ENCODE peak calls at places on chromosomes 16 and 17, in nine cellular contexts. L is B cell, E is A549, H is NCI-H226, W is HFFc6, D is cerebellar cortex, O is NCI-H524, M is keratinocyte, U is cardiac muscle cell. G is an unnamed sample.

GRCh38 chr17:33712120-33712519 is 419.0 kb upstream of the ASIC2 start:
- DNase-seq in L (no peak), E (no peak), H (no peak), W (no peak), D (no peak), O (no peak), M (no peak), U (no peak), G (no peak)

GRCh38 chr16:67989322-67990017 is 9.2 kb upstream of the DPEP3 start:
- DNase-seq in L (no peak), E (no peak), H (no peak), W (no peak), D (no peak), O (no peak), M (no peak), U (no peak), G (no peak)

GRCh38 chr17:78137392-78138203 is 7.0 kb downstream of the TMC8 start:
- DNase-seq in L (no peak), E (peak), H (no peak), W (no peak), D (no peak), O (no peak), M (no peak), U (no peak), G (no peak)

GRCh38 chr17:78546476-78546875 is 30.7 kb downstream of the DNAH17 start:
- DNase-seq in L (no peak), E (no peak), H (no peak), W (no peak), D (no peak), O (no peak), M (no peak), U (no peak), G (no peak)

GRCh38 chr16:82061861-82062525 is 26.9 kb downstream of the HSD17B2 start:
- DNase-seq in L (no peak), E (peak), H (no peak), W (peak), D (peak), O (peak), M (no peak), U (peak), G (no peak)

GRCh38 chr17:6456914-6457687 is 12.8 kb downstream of the PIMREG start:
- DNase-seq in L (no peak), E (peak), H (no peak), W (peak), D (no peak), O (no peak), M (no peak), U (peak), G (no peak)

GRCh38 chr17:16915752-16916556 is 56.0 kb downstream of the TNFRSF13B start:
- DNase-seq in L (peak), E (peak), H (peak), W (peak), D (peak), O (peak), M (no peak), U (peak), G (no peak)

GRCh38 chr16:57720142-57720575 is 15.4 kb upstream of the KATNB1 start:
- DNase-seq in L (no peak), E (peak), H (peak), W (peak), D (peak), O (peak), M (no peak), U (peak), G (no peak)

GRCh38 chr17:72602517-72603345 is 481.9 kb downstream of the SOX9 start:
- DNase-seq in L (no peak), E (peak), H (no peak), W (peak), D (no peak), O (no peak), M (no peak), U (peak), G (no peak)

GRCh38 chr17:7260601-7261376 is 1.5 kb downstream of the CLDN7 start:
- DNase-seq in L (no peak), E (no peak), H (no peak), W (no peak), D (no peak), O (no peak), M (no peak), U (no peak), G (no peak)

GRCh38 chr16:70520612-70521297 is 2.6 kb downstream of the COG4 start:
- DNase-seq in L (no peak), E (no peak), H (peak), W (peak), D (no peak), O (no peak), M (no peak), U (peak), G (peak)

GRCh38 chr16:88317619-88317977 is 65.2 kb upstream of the ZNF469 start:
- DNase-seq in L (no peak), E (no peak), H (no peak), W (peak), D (no peak), O (no peak), M (no peak), U (peak), G (no peak)

GRCh38 chr16:88366704-88367047 is 16.1 kb upstream of the ZNF469 start:
- DNase-seq in L (no peak), E (no peak), H (no peak), W (no peak), D (no peak), O (no peak), M (no peak), U (no peak), G (no peak)